ENCODE peak calls at places on chromosome 6, in five cellular contexts. J, H, W, L and O are unnamed samples.

GRCh38 chr6:75619230-75619899 is 17.7 kb downstream of the SENP6 start:
- DNase-seq in J (no peak), H (no peak), W (peak), L (no peak), O (no peak)

GRCh38 chr6:67328269-67328668 is 1306.8 kb upstream of the ADGRB3 start:
- DNase-seq in J (no peak), H (no peak), W (no peak), L (no peak), O (no peak)

GRCh38 chr6:120077489-120077888 is 727.9 kb upstream of the MAN1A1 start:
- DNase-seq in J (peak), H (no peak), W (no peak), L (peak), O (peak)

GRCh38 chr6:151807513-151808330 is at the start of gene ESR1:
- DNase-seq in J (peak), H (no peak), W (no peak), L (peak), O (peak)

GRCh38 chr6:55011034-55011433 is 163.3 kb upstream of the HCRTR2 start:
- DNase-seq in J (peak), H (no peak), W (no peak), L (no peak), O (no peak)

GRCh38 chr6:170516783-170517616 is 36.1 kb downstream of the PSMB1 start:
- DNase-seq in J (peak), H (peak), W (peak), L (peak), O (peak)

GRCh38 chr6:149934249-149935156 is 7.3 kb upstream of the ULBP2 start:
- DNase-seq in J (peak), H (peak), W (peak), L (peak), O (no peak)

GRCh38 chr6:81969814-81970213 is 217.3 kb upstream of the TENT5A start:
- DNase-seq in J (peak), H (no peak), W (no peak), L (no peak), O (peak)

GRCh38 chr6:136094812-136095211 is 155.3 kb downstream of the MTFR2 start:
- DNase-seq in J (no peak), H (no peak), W (no peak), L (no peak), O (no peak)

GRCh38 chr6:15996030-15996429 is 132.9 kb upstream of the MYLIP start:
- DNase-seq in J (no peak), H (no peak), W (no peak), L (peak), O (no peak)

GRCh38 chr6:71887006-71887743 is 825 bp downstream of the RIMS1 start:
- DNase-seq in J (peak), H (peak), W (no peak), L (no peak), O (peak)

GRCh38 chr6:68615965-68616364 is 19.1 kb upstream of the ADGRB3 start:
- DNase-seq in J (no peak), H (no peak), W (no peak), L (no peak), O (no peak)

GRCh38 chr6:44116643-44117382 is 10.4 kb downstream of the MRPL14 start:
- DNase-seq in J (no peak), H (no peak), W (peak), L (peak), O (no peak)

GRCh38 chr6:66896415-66896814 is 1189.4 kb upstream of the EYS start:
- DNase-seq in J (peak), H (no peak), W (no peak), L (no peak), O (no peak)

GRCh38 chr6:44217332-44218143 is 812 bp downstream of the MYMX start:
- DNase-seq in J (peak), H (no peak), W (peak), L (no peak), O (peak)

GRCh38 chr6:20319520-20320357 is 81.9 kb upstream of the E2F3 start:
- DNase-seq in J (no peak), H (no peak), W (no peak), L (no peak), O (no peak)

GRCh38 chr6:29792123-29793035 is 35.2 kb upstream of the HLA-G start:
- DNase-seq in J (peak), H (peak), W (no peak), L (no peak), O (peak)

GRCh38 chr6:81890846-81891245 is 138.4 kb upstream of the TENT5A start:
- DNase-seq in J (no peak), H (no peak), W (peak), L (no peak), O (no peak)

GRCh38 chr6:2865270-2866182 is 23.9 kb upstream of the SERPINB1 start:
- DNase-seq in J (peak), H (no peak), W (peak), L (peak), O (no peak)

GRCh38 chr6:91482498-91482897 is 895.6 kb upstream of the MAP3K7 start:
- DNase-seq in J (no peak), H (no peak), W (no peak), L (peak), O (no peak)

GRCh38 chr6:170212051-170212756 is 78.7 kb downstream of the DLL1 start:
- DNase-seq in J (no peak), H (no peak), W (no peak), L (no peak), O (peak)

GRCh38 chr6:52663120-52663934 is 7.6 kb upstream of the TMEM14A start:
- DNase-seq in J (peak), H (peak), W (peak), L (peak), O (no peak)

GRCh38 chr6:22133352-22133751 is 163.5 kb downstream of the PRL start:
- DNase-seq in J (no peak), H (no peak), W (no peak), L (no peak), O (no peak)

GRCh38 chr6:56101141-56101553 is 146.2 kb downstream of the COL21A1 start:
- DNase-seq in J (no peak), H (no peak), W (peak), L (peak), O (no peak)

GRCh38 chr6:167400482-167401138 is 75.7 kb downstream of the TTLL2 start:
- DNase-seq in J (no peak), H (no peak), W (no peak), L (no peak), O (no peak)

GRCh38 chr6:167401525-167402194 is 76.8 kb downstream of the TTLL2 start:
- DNase-seq in J (peak), H (no peak), W (no peak), L (no peak), O (peak)

GRCh38 chr6:167404385-167405049 is 79.6 kb downstream of the TTLL2 start:
- DNase-seq in J (no peak), H (no peak), W (no peak), L (no peak), O (peak)

GRCh38 chr6:167403427-167403826 is 78.5 kb downstream of the TTLL2 start:
- DNase-seq in J (no peak), H (no peak), W (no peak), L (no peak), O (no peak)

GRCh38 chr6:167402195-167402686 is 77.4 kb downstream of the TTLL2 start:
- DNase-seq in J (no peak), H (no peak), W (no peak), L (no peak), O (no peak)
- H2AK5ac ChIP-seq in J (no peak), H (no peak), W (no peak), L (no peak), O (no peak)

GRCh38 chr6:50826037-50826761 is 7.5 kb downstream of the TFAP2B start:
- DNase-seq in J (no peak), H (no peak), W (no peak), L (no peak), O (no peak)
- H2AK5ac ChIP-seq in J (no peak), H (no peak), W (no peak), L (no peak), O (no peak)

GRCh38 chr6:7258231-7258763 is 54.7 kb downstream of the SSR1 start:
- DNase-seq in J (no peak), H (no peak), W (no peak), L (no peak), O (no peak)
- H2AK5ac ChIP-seq in J (no peak), H (peak), W (no peak), L (no peak), O (no peak)

DNA sequence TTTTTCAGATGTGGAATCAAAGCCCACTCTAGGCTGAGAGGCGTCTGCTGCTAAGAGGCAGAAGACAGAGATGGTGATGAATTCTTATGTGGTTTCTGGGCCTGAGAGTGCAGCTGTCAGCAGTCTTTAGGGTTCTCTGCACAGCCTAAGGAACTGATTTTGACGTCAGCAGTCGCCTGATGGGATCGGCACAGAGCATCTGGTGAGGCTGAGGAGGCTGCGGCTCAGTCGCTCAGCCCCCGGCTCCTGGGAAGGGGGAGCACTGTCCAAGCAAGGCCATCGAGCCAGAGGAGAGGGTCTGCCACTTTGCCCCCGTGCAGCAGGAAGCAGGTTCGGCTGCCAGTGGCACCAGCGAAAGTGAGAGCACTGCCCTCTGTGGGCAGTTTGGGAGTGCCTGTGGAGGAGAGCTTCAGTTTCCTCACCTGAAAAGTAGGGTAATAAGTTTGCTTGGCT is 92.5 kb downstream of the TCP11 start:
- DNase-seq in J (peak), H (no peak), W (peak), L (peak), O (peak)
- H2AK5ac ChIP-seq in J (no peak), H (peak), W (peak), L (peak), O (no peak)

DNA sequence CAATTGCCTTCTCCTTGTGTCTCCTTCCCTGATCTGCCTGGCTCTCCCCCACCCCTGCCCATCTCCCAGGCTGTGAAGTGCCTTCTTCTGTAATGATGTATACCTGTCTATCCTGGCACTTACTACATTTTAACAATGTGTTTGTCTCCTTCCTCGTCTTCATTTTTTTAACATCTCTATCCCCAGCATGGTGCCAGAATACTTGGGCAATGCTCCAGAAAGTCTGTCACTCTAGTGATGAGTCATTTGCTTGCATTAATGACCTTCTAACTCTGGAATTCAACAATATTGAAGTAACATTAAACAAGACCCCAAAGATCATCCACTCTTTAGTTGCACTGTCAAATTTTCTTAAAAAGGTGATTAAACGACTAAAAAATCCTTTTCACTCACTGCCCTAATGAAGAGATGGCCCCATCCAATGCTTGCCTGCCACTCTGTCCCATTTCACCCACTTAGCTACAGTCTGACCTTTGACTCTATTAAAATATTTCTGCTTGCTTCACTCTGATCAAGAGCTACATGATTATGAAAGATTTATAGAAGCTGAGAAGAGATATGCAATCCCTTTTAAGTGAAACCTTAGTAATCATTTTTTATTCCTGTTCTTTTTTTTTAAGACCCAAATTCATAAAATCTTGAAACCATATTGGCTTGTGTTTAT is 7.7 kb upstream of the KLHL31 start:
- DNase-seq in J (peak), H (no peak), W (peak), L (peak), O (no peak)
- H2AK5ac ChIP-seq in J (no peak), H (no peak), W (peak), L (no peak), O (no peak)

DNA sequence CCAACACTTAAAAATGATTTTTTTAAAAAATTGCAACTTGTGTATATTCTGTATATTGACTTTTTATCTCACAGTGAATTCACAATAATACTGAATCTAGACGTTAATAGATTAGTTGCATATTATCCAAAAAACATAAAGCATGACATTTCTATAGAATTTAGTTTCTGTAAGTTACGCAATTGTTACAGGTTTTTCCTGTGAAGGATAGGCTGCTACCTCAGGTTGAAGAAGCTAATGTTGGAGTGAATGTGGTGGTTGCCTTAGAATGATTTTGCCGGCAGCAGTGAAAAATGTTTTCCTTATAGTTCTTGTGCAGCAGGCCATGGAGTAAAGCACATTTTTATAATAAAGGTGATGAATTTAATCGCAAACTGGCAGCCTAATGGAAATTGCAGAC is 20.5 kb downstream of the QKI start:
- DNase-seq in J (no peak), H (no peak), W (no peak), L (no peak), O (no peak)
- H2AK5ac ChIP-seq in J (no peak), H (no peak), W (no peak), L (no peak), O (no peak)

GRCh38 chr6:130841128-130841728 is 14.0 kb downstream of the SMLR1 start:
- DNase-seq in J (no peak), H (no peak), W (peak), L (no peak), O (no peak)
- H2AK5ac ChIP-seq in J (no peak), H (no peak), W (no peak), L (no peak), O (no peak)

GRCh38 chr6:14001329-14002012 is 76.7 kb downstream of the RNF182 start:
- DNase-seq in J (no peak), H (no peak), W (peak), L (peak), O (no peak)
- H2AK5ac ChIP-seq in J (no peak), H (no peak), W (peak), L (no peak), O (no peak)